ENCODE peak calls at places on chromosome 12, in four cellular contexts. K is GM10248; X is stimulated activated CD4-positive, alpha-beta T cell treated with anti-CD3 and anti-CD28 coated beads, Interleukin-2, amount 100 ng/mL, for 24 hours; H is KBM-7. N is an unnamed sample.
A peak's percentile ranks its signal among the peaks of the same experiment; 100 is the strongest.

GRCh38 chr12:117158096-117158495 is 32.2 kb downstream of the FBXO21 start:
- DNase-seq in X (no peak), H (no peak), K (no peak), N (no peak)

GRCh38 chr12:109347579-109347978 is at the start of gene MYO1H:
- DNase-seq in X (no peak), H (no peak), K (no peak), N (no peak)

GRCh38 chr12:19893514-19893913 is 454.2 kb downstream of the AEBP2 start:
- DNase-seq in H (peak; percentile 11), K (peak; percentile 9), X (no peak), N (no peak)

GRCh38 chr12:71045781-71046180 is 112.0 kb downstream of the TSPAN8 start:
- DNase-seq in X (no peak), K (no peak), H (no peak), N (no peak)

GRCh38 chr12:71942259-71942658 is 3.6 kb downstream of the TPH2 start:
- DNase-seq in X (no peak), H (no peak), K (no peak), N (no peak)

GRCh38 chr12:120749256-120749655 is 23.6 kb downstream of the ACADS start:
- DNase-seq in H (no peak), X (no peak), K (no peak), N (no peak)

GRCh38 chr12:106000376-106001104 is 138.2 kb downstream of the NUAK1 start:
- DNase-seq in K (no peak), H (no peak), X (no peak), N (no peak)

GRCh38 chr12:129911437-129912049 is 7.7 kb upstream of the TMEM132D start:
- DNase-seq in K (peak; percentile 64), H (peak; percentile 50), X (no peak), N (no peak)

GRCh38 chr12:11805043-11805442 is 155.6 kb downstream of the ETV6 start:
- DNase-seq in K (no peak), H (peak; percentile 51), X (no peak), N (no peak)

GRCh38 chr12:106049105-106049504 is 89.6 kb downstream of the NUAK1 start:
- DNase-seq in H (no peak), K (no peak), X (no peak), N (no peak)

GRCh38 chr12:68326720-68327119 is 5.4 kb downstream of the MDM1 start:
- DNase-seq in H (no peak), K (no peak), X (no peak), N (no peak)